ENCODE peak calls at places on chromosomes 2 and 18, in four cellular contexts. C is HCT116, S is K562, J is HepG2. G is an unnamed sample.

GRCh38 chr2:16908671-16909070 is 243.0 kb upstream of the CYRIA start:
- DNase-seq in C (no peak), S (no peak), J (no peak), G (no peak)

GRCh38 chr2:203809084-203809521 is 58.5 kb upstream of the CTLA4 start:
- DNase-seq in C (no peak), S (no peak), J (no peak), G (no peak)

GRCh38 chr2:219720956-219721355 is 93.5 kb downstream of the SLC4A3 start:
- DNase-seq in C (no peak), S (no peak), J (no peak), G (no peak)

GRCh38 chr2:218852911-218853667 is 6.5 kb upstream of the WNT6 start:
- DNase-seq in C (peak), S (peak), J (peak), G (peak)

GRCh38 chr2:233440314-233440713 is 86.0 kb downstream of the DGKD start:
- DNase-seq in C (no peak), S (no peak), J (no peak), G (no peak)

GRCh38 chr2:182652326-182652725 is 63.7 kb upstream of the DNAJC10 start:
- DNase-seq in C (no peak), S (no peak), J (no peak), G (no peak)

GRCh38 chr2:109521751-109522374 is 91.9 kb downstream of the SEPTIN10 start:
- DNase-seq in C (no peak), S (no peak), J (no peak), G (no peak)

GRCh38 chr18:27695509-27695908 is 481.4 kb downstream of the CDH2 start:
- DNase-seq in C (no peak), S (no peak), J (no peak), G (no peak)

GRCh38 chr2:25819597-25820039 is 58.7 kb downstream of the ASXL2 start:
- DNase-seq in C (no peak), S (no peak), J (no peak), G (no peak)

GRCh38 chr18:35178260-35178659 is 62.6 kb upstream of the ZNF397 start:
- DNase-seq in C (no peak), S (no peak), J (no peak), G (no peak)

GRCh38 chr18:42336139-42336538 is 381.1 kb downstream of the PIK3C3 start:
- DNase-seq in C (no peak), S (no peak), J (no peak), G (no peak)

GRCh38 chr2:170276926-170277571 is 99.1 kb downstream of the MYO3B start:
- DNase-seq in C (no peak), S (no peak), J (no peak), G (no peak)

GRCh38 chr2:205612661-205613060 is 69.6 kb upstream of the NRP2 start:
- DNase-seq in C (no peak), S (peak), J (no peak), G (no peak)

GRCh38 chr2:240915526-240916335 is 9.6 kb downstream of the CROCC2 start:
- DNase-seq in C (no peak), S (no peak), J (no peak), G (no peak)

GRCh38 chr18:44855681-44856080 is 175.0 kb downstream of the SETBP1 start:
- DNase-seq in C (no peak), S (no peak), J (no peak), G (no peak)

GRCh38 chr2:199315299-199316179 is 142.2 kb downstream of the SATB2 start:
- DNase-seq in C (no peak), S (peak), J (peak), G (no peak)

GRCh38 chr2:187208199-187208785 is 239.8 kb downstream of the CALCRL start:
- DNase-seq in C (no peak), S (no peak), J (no peak), G (no peak)

GRCh38 chr2:37588316-37588777 is 83.1 kb downstream of the CDC42EP3 start:
- DNase-seq in C (peak), S (no peak), J (no peak), G (no peak)

GRCh38 chr2:173175222-173175621 is 99.6 kb downstream of the MAP3K20 start:
- DNase-seq in C (no peak), S (no peak), J (no peak), G (no peak)

GRCh38 chr2:11672404-11672803 is 2.4 kb upstream of the NTSR2 start:
- DNase-seq in C (no peak), S (no peak), J (no peak), G (no peak)

GRCh38 chr2:215904101-215904500 is 109.2 kb downstream of the MREG start:
- DNase-seq in C (no peak), S (no peak), J (no peak), G (no peak)

GRCh38 chr18:45749918-45750689 is 26.1 kb downstream of the SLC14A1 start:
- DNase-seq in C (no peak), S (no peak), J (no peak), G (no peak)

GRCh38 chr18:28854964-28855363 is 678.0 kb upstream of the CDH2 start:
- DNase-seq in C (no peak), S (no peak), J (no peak), G (no peak)

GRCh38 chr2:98355881-98356280 is 9.6 kb downstream of the CNGA3 start:
- DNase-seq in C (no peak), S (no peak), J (no peak), G (no peak)

GRCh38 chr18:9209230-9209629 is 72.6 kb downstream of the ANKRD12 start:
- DNase-seq in C (no peak), S (no peak), J (no peak), G (no peak)

GRCh38 chr2:196128749-196129148 is 42.6 kb downstream of the STK17B start:
- DNase-seq in C (no peak), S (peak), J (no peak), G (no peak)

GRCh38 chr2:26623541-26624497 is 17.3 kb downstream of the CIB4 start:
- DNase-seq in C (no peak), S (no peak), J (no peak), G (no peak)

GRCh38 chr2:8479298-8479697 is 202.6 kb upstream of the ID2 start:
- DNase-seq in C (no peak), S (peak), J (no peak), G (no peak)
- TF ChIP-seq TCF7L2 in C (no peak), S (no peak), J (no peak), G (no peak)

GRCh38 chr2:168044579-168044978 is 202.8 kb downstream of the STK39 start:
- DNase-seq in C (no peak), S (no peak), J (no peak), G (no peak)
- TF ChIP-seq TCF7L2 in C (no peak), S (no peak), J (no peak), G (no peak)

GRCh38 chr2:12935726-12936125 is 219.0 kb downstream of the TRIB2 start:
- DNase-seq in C (no peak), S (no peak), J (no peak), G (no peak)
- TF ChIP-seq TCF7L2 in C (no peak), S (no peak), J (no peak), G (no peak)

GRCh38 chr2:135985826-135986393 is 484 bp upstream of the DARS1 start:
- DNase-seq in C (no peak), S (no peak), J (no peak), G (no peak)
- TF ChIP-seq TCF7L2 in C (no peak), S (no peak), J (no peak), G (no peak)

GRCh38 chr2:113200736-113201490 is 27.1 kb downstream of the PSD4 start:
- DNase-seq in C (no peak), S (no peak), J (no peak), G (no peak)

GRCh38 chr2:113200236-113200635 is 26.5 kb downstream of the PSD4 start:
- DNase-seq in C (no peak), S (no peak), J (no peak), G (no peak)

GRCh38 chr2:113197347-113198047 is 23.7 kb downstream of the PSD4 start:
- DNase-seq in C (no peak), S (no peak), J (no peak), G (no peak)

GRCh38 chr2:113198048-113198789 is 24.4 kb downstream of the PSD4 start:
- DNase-seq in C (no peak), S (no peak), J (no peak), G (no peak)

GRCh38 chr2:113198790-113199612 is 25.2 kb downstream of the PSD4 start:
- DNase-seq in C (peak), S (no peak), J (peak), G (no peak)
- TF ChIP-seq TCF7L2 in C (no peak), S (no peak), J (no peak), G (no peak)